ENCODE peak calls at places on chromosomes 12 and 14, in six cellular contexts. J is heart right ventricle, S is fibroblast of lung, L is epithelial cell of esophagus, N is thyroid gland, A is A549. G is an unnamed sample.

GRCh38 chr14:39827901-39828655 is 395.8 kb upstream of the FBXO33 start:
- DNase-seq in J (no peak), S (no peak), L (no peak), N (no peak), A (no peak), G (peak)

GRCh38 chr14:75627406-75627805 is 33.3 kb downstream of the ERG28 start:
- DNase-seq in J (no peak), S (no peak), L (no peak), N (no peak), A (no peak), G (no peak)

GRCh38 chr12:3076730-3077571 is at the start of gene TSPAN9:
- DNase-seq in J (peak), S (peak), L (peak), N (peak), A (peak), G (no peak)

GRCh38 chr14:96827310-96827709 is 30.1 kb downstream of the VRK1 start:
- DNase-seq in J (no peak), S (peak), L (peak), N (no peak), A (no peak), G (no peak)

GRCh38 chr12:30902606-30903005 is 23.9 kb upstream of the TSPAN11 start:
- DNase-seq in J (no peak), S (no peak), L (no peak), N (no peak), A (no peak), G (no peak)

GRCh38 chr12:124829008-124829707 is 34.5 kb downstream of the SCARB1 start:
- DNase-seq in J (no peak), S (peak), L (peak), N (no peak), A (peak), G (no peak)

GRCh38 chr12:12072064-12072760 is 1.5 kb downstream of the BCL2L14 start:
- DNase-seq in J (no peak), S (no peak), L (no peak), N (peak), A (no peak), G (no peak)

GRCh38 chr14:105605501-105606304 is 79.3 kb downstream of the TMEM121 start:
- DNase-seq in J (no peak), S (no peak), L (no peak), N (no peak), A (no peak), G (no peak)

GRCh38 chr14:59283380-59283779 is 94.9 kb downstream of the DAAM1 start:
- DNase-seq in J (no peak), S (peak), L (peak), N (no peak), A (no peak), G (no peak)

GRCh38 chr14:74834682-74835392 is 41.1 kb downstream of the PROX2 start:
- DNase-seq in J (no peak), S (peak), L (no peak), N (no peak), A (no peak), G (no peak)

GRCh38 chr12:65152586-65152985 is 16.8 kb upstream of the LEMD3 start:
- DNase-seq in J (no peak), S (peak), L (no peak), N (no peak), A (no peak), G (no peak)

GRCh38 chr12:69007166-69007857 is 74.3 kb upstream of the CPM start:
- DNase-seq in J (no peak), S (peak), L (peak), N (peak), A (no peak), G (no peak)

GRCh38 chr12:90575995-90576394 is 379.0 kb downstream of the CCER1 start:
- DNase-seq in J (no peak), S (no peak), L (peak), N (no peak), A (no peak), G (no peak)

GRCh38 chr14:53515264-53515663 is 362.1 kb upstream of the DDHD1 start:
- DNase-seq in J (no peak), S (peak), L (no peak), N (no peak), A (no peak), G (no peak)

GRCh38 chr14:100708349-100709217 is 18.1 kb upstream of the DLK1 start:
- DNase-seq in J (peak), S (no peak), L (no peak), N (peak), A (no peak), G (no peak)

GRCh38 chr14:37587881-37588666 is 7.0 kb downstream of the FOXA1 start:
- DNase-seq in J (no peak), S (no peak), L (peak), N (no peak), A (no peak), G (no peak)

GRCh38 chr12:116303929-116304328 is 26.4 kb upstream of the MED13L start:
- DNase-seq in J (no peak), S (no peak), L (no peak), N (no peak), A (no peak), G (no peak)

GRCh38 chr12:112148031-112148513 is 22.7 kb downstream of the TRAFD1 start:
- DNase-seq in J (no peak), S (peak), L (peak), N (no peak), A (no peak), G (no peak)

GRCh38 chr12:49543914-49544815 is 5.3 kb downstream of the KCNH3 start:
- DNase-seq in J (no peak), S (no peak), L (no peak), N (no peak), A (no peak), G (no peak)

GRCh38 chr14:58587271-58587670 is 50.5 kb upstream of the DACT1 start:
- DNase-seq in J (no peak), S (peak), L (no peak), N (no peak), A (no peak), G (no peak)

GRCh38 chr12:109999983-110000505 is 814 bp downstream of the ANKRD13A start:
- DNase-seq in J (no peak), S (peak), L (peak), N (peak), A (no peak), G (no peak)

GRCh38 chr14:41280745-41281144 is 325.9 kb upstream of the LRFN5 start:
- DNase-seq in J (no peak), S (peak), L (peak), N (no peak), A (no peak), G (no peak)

GRCh38 chr12:52243774-52244614 is 11.0 kb downstream of the KRT7 start:
- DNase-seq in J (peak), S (peak), L (peak), N (peak), A (peak), G (peak)

GRCh38 chr12:27710592-27711311 is at the start of gene MRPS35:
- DNase-seq in J (peak), S (peak), L (peak), N (peak), A (peak), G (peak)
- TF ChIP-seq CTCF in J (no peak), S (no peak), L (no peak), N (no peak), A (no peak), G (no peak)

DNA sequence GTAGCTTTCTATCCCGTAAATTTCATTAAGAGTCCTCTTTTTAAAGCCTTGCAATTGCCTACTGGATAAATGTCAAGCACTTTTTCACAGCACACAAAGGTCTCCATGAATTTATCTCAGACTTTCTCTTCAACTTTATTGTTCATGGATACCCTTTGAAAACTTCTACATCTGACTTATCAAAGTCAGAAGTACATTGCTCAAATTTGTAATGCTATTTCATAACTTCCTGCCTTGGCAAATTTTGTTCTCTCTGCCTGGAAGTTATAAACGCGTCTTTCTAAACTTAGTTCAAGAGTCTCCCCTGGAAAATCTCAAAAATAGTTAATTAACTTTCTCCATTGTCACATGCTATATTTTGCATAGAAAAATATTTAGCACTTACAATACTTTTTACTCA is 55.9 kb upstream of the RERGL start:
- DNase-seq in J (no peak), S (no peak), L (peak), N (no peak), A (no peak), G (no peak)
- H3K4me3 ChIP-seq in J (no peak), S (no peak), L (no peak), N (no peak), A (no peak), G (no peak)

GRCh38 chr12:4224211-4224878 is 49.2 kb upstream of the CCND2 start:
- DNase-seq in J (no peak), S (no peak), L (no peak), N (no peak), A (no peak), G (no peak)

GRCh38 chr12:4230526-4230925 is 43.0 kb upstream of the CCND2 start:
- DNase-seq in J (no peak), S (no peak), L (no peak), N (no peak), A (no peak), G (no peak)

GRCh38 chr12:4227046-4227445 is 46.5 kb upstream of the CCND2 start:
- DNase-seq in J (no peak), S (no peak), L (no peak), N (no peak), A (no peak), G (no peak)

GRCh38 chr12:4225571-4225970 is 48.0 kb upstream of the CCND2 start:
- DNase-seq in J (no peak), S (no peak), L (no peak), N (no peak), A (no peak), G (no peak)

DNA sequence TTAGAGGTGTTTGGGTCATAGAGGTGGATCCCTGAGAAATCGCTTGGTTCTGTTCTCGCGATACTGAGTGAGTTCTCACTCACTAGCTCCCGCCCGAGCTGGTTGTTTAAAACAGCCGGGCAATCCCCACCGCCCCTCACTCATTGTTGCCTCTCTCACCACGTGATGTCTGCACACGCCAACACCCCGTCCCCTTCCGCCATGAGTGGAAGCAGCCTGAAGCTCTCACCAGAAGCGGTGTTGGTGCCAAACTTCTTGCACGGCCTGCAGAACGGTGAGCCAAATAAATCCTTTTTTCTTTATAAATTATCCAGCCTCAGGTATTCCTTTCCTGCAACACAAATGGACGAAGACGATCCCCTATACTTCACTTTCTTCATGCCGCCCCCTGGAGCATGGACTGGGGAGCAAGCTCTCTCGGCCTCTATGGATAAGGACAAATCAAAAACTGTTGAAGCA is 45.4 kb upstream of the CCND2 start:
- DNase-seq in J (no peak), S (no peak), L (no peak), N (no peak), A (no peak), G (no peak)
- TF ChIP-seq CTCF in J (no peak), S (no peak), L (peak), N (no peak), A (no peak), G (no peak)

GRCh38 chr14:20614038-20614840 is 23.1 kb upstream of the RNASE12 start:
- DNase-seq in J (no peak), S (peak), L (peak), N (no peak), A (peak), G (no peak)

GRCh38 chr14:20611277-20611676 is 20.1 kb upstream of the RNASE12 start:
- DNase-seq in J (no peak), S (no peak), L (no peak), N (no peak), A (no peak), G (no peak)

GRCh38 chr14:20613094-20614037 is 22.2 kb upstream of the RNASE12 start:
- DNase-seq in J (peak), S (peak), L (peak), N (peak), A (peak), G (peak)

GRCh38 chr14:20610002-20610765 is 19.0 kb upstream of the RNASE12 start:
- DNase-seq in J (peak), S (peak), L (peak), N (peak), A (peak), G (no peak)

DNA sequence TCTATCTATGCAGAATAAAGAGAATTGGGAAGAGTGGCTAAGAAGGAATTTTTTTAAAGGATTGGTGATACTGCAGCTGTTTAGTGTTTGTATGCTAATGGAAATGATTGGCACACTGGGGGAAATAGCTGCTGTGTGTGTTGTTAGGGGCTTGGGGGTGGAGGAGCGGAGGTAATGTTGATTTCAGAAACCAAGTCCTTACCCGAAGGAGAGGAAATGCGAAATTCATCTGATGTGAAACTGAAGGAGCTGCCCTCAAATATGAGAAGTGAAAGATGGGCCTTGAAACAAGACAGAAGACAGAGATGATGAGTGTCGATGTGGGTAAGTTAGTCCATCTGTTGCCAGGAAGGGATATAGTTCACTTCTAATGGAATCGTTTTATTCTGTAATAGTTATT is 21.2 kb upstream of the RNASE12 start:
- DNase-seq in J (no peak), S (no peak), L (no peak), N (no peak), A (no peak), G (peak)
- H3K4me3 ChIP-seq in J (no peak), S (no peak), L (no peak), N (no peak), A (no peak), G (no peak)

GRCh38 chr12:18320036-18320617 is 58.8 kb downstream of the PIK3C2G start:
- DNase-seq in J (no peak), S (peak), L (peak), N (no peak), A (peak), G (no peak)
- TF ChIP-seq CTCF in J (peak), S (peak), L (peak), N (no peak), A (peak), G (peak)